ENCODE peak calls at places on chromosome X, in four cellular contexts. One of them, this sample, is unnamed.

GRCh38 chrX:74449322-74449936 is 28.1 kb downstream of the SLC16A2 start:
- DNase-seq in psoas muscle: no peak
- DNase-seq in brain microvascular endothelial cell: no peak
- DNase-seq in uterus: no peak
- DNase-seq in this sample: peak; percentile 76

GRCh38 chrX:53211391-53211978 is 13.5 kb downstream of the KDM5C start:
- DNase-seq in psoas muscle: no peak
- DNase-seq in brain microvascular endothelial cell: no peak
- DNase-seq in uterus: no peak
- DNase-seq in this sample: peak; percentile 74

GRCh38 chrX:104565791-104566687 is at the start of gene IL1RAPL2:
- DNase-seq in psoas muscle: peak; percentile 48
- DNase-seq in brain microvascular endothelial cell: no peak
- DNase-seq in uterus: no peak
- DNase-seq in this sample: peak; percentile 58

GRCh38 chrX:132023896-132024386 is 839 bp downstream of the STK26 start:
- DNase-seq in psoas muscle: peak; percentile 36
- DNase-seq in brain microvascular endothelial cell: no peak
- DNase-seq in uterus: peak; percentile 19
- DNase-seq in this sample: peak; percentile 37

GRCh38 chrX:37926700-37927099 is 79.3 kb upstream of the DYNLT3 start:
- DNase-seq in psoas muscle: no peak
- DNase-seq in brain microvascular endothelial cell: no peak
- DNase-seq in uterus: no peak
- DNase-seq in this sample: no peak

GRCh38 chrX:1564750-1565683 is 26.4 kb upstream of the AKAP17A start:
- DNase-seq in psoas muscle: no peak
- DNase-seq in brain microvascular endothelial cell: no peak
- DNase-seq in uterus: no peak
- DNase-seq in this sample: no peak

GRCh38 chrX:41335590-41336331 is 1.8 kb downstream of the DDX3X start:
- DNase-seq in psoas muscle: no peak
- DNase-seq in brain microvascular endothelial cell: peak; percentile 12
- DNase-seq in uterus: no peak
- DNase-seq in this sample: peak; percentile 29

GRCh38 chrX:68292471-68292870 is 140.8 kb downstream of the OPHN1 start:
- DNase-seq in psoas muscle: no peak
- DNase-seq in brain microvascular endothelial cell: no peak
- DNase-seq in uterus: no peak
- DNase-seq in this sample: peak; percentile 63

GRCh38 chrX:9867214-9867613 is 81.0 kb downstream of the SHROOM2 start:
- DNase-seq in psoas muscle: no peak
- DNase-seq in brain microvascular endothelial cell: no peak
- DNase-seq in uterus: no peak
- DNase-seq in this sample: no peak

GRCh38 chrX:632391-633042 is 1.9 kb downstream of the SHOX start:
- DNase-seq in psoas muscle: no peak
- DNase-seq in brain microvascular endothelial cell: no peak
- DNase-seq in uterus: no peak
- DNase-seq in this sample: no peak

GRCh38 chrX:10039821-10040793 is 72.9 kb downstream of the CLDN34 start:
- DNase-seq in psoas muscle: no peak
- DNase-seq in brain microvascular endothelial cell: no peak
- DNase-seq in uterus: no peak
- DNase-seq in this sample: peak; percentile 33

GRCh38 chrX:50805316-50805715 is 8.7 kb downstream of the SHROOM4 start:
- DNase-seq in psoas muscle: no peak
- DNase-seq in brain microvascular endothelial cell: no peak
- DNase-seq in uterus: no peak
- DNase-seq in this sample: no peak

DNA sequence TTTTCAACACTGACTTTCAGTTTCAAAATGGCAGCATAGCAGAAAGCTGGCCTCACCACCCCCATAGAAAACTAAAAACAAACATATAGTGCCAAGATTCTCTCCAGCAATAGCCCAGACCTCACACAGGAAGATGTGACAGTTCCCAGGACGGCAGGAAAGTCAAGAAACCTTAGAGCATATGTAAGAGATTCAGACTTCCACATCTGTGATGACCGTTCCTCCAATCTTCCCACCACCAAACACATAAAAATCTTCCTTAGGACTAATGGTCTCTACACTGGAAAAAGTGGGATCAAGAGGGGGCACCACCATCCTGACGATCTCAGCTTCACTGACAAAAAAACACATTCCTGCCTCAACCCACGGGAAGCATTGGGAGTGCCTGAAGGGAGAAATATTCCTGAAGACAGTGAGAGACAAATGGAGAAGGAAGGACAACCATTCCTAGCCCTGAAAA is 134.1 kb upstream of the CPXCR1 start:
- DNase-seq in psoas muscle: no peak
- DNase-seq in brain microvascular endothelial cell: no peak
- DNase-seq in uterus: no peak
- DNase-seq in this sample: no peak
- H3K27ac ChIP-seq in psoas muscle: no peak overlapping the region
- H3K27ac ChIP-seq in brain microvascular endothelial cell: peak overlapping the region; percentile 32
- H3K27ac ChIP-seq in uterus: no peak overlapping the region
- H3K27ac ChIP-seq in this sample: no peak overlapping the region

GRCh38 chrX:107715331-107716044 is 60.1 kb downstream of the TSC22D3 start:
- DNase-seq in psoas muscle: peak; percentile 47
- DNase-seq in brain microvascular endothelial cell: no peak
- DNase-seq in uterus: no peak
- DNase-seq in this sample: peak; percentile 69

GRCh38 chrX:107714196-107714811 is 61.3 kb downstream of the TSC22D3 start:
- DNase-seq in psoas muscle: peak; percentile 75
- DNase-seq in brain microvascular endothelial cell: no peak
- DNase-seq in uterus: no peak
- DNase-seq in this sample: no peak

GRCh38 chrX:107716816-107717700 is 58.5 kb downstream of the TSC22D3 start:
- DNase-seq in psoas muscle: peak; percentile 95
- DNase-seq in brain microvascular endothelial cell: peak; percentile 90
- DNase-seq in uterus: peak; percentile 91
- DNase-seq in this sample: peak; percentile 77

GRCh38 chrX:107718156-107718621 is 57.4 kb downstream of the TSC22D3 start:
- DNase-seq in psoas muscle: peak; percentile 75
- DNase-seq in brain microvascular endothelial cell: peak; percentile 65
- DNase-seq in uterus: peak; percentile 94
- DNase-seq in this sample: peak; percentile 69

GRCh38 chrX:107716045-107716684 is 59.4 kb downstream of the TSC22D3 start:
- DNase-seq in psoas muscle: peak; percentile 67
- DNase-seq in brain microvascular endothelial cell: no peak
- DNase-seq in uterus: no peak
- DNase-seq in this sample: peak; percentile 19
- H3K27ac ChIP-seq in psoas muscle: peak overlapping the region; percentile 86
- H3K27ac ChIP-seq in brain microvascular endothelial cell: peak overlapping the region; percentile 98
- H3K27ac ChIP-seq in uterus: peak overlapping the region; percentile 95
- H3K27ac ChIP-seq in this sample: peak overlapping the region; percentile 85

GRCh38 chrX:54484666-54485065 is 11.4 kb downstream of the FGD1 start:
- DNase-seq in psoas muscle: no peak
- DNase-seq in brain microvascular endothelial cell: no peak
- DNase-seq in uterus: no peak
- DNase-seq in this sample: no peak

GRCh38 chrX:54483946-54484345 is 12.1 kb downstream of the FGD1 start:
- DNase-seq in psoas muscle: no peak
- DNase-seq in brain microvascular endothelial cell: no peak
- DNase-seq in uterus: no peak
- DNase-seq in this sample: no peak

GRCh38 chrX:54482839-54483593 is 13.0 kb downstream of the FGD1 start:
- DNase-seq in psoas muscle: no peak
- DNase-seq in brain microvascular endothelial cell: no peak
- DNase-seq in uterus: no peak
- DNase-seq in this sample: no peak

GRCh38 chrX:54479471-54480122 is 16.4 kb downstream of the FGD1 start:
- DNase-seq in psoas muscle: no peak
- DNase-seq in brain microvascular endothelial cell: no peak
- DNase-seq in uterus: no peak
- DNase-seq in this sample: no peak

DNA sequence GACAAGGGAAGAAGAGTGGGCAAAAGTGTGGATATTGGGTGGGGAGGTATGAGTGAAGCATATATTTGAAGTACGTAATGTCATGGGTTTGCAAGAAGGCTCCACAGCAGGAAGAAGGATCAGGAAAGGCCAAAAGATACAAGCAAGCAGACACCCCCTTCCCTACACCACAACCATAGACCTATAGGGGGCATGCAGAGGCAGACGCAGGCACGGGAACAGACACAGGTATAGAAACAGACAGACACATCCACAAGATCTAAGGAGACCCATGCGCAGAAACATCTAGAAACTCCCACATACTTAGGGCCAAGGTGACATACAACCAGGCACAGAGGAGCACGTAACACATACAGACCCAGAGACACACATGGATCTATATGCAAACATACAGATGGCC is 14.3 kb downstream of the FGD1 start:
- DNase-seq in psoas muscle: no peak
- DNase-seq in brain microvascular endothelial cell: no peak
- DNase-seq in uterus: no peak
- DNase-seq in this sample: no peak
- H3K27ac ChIP-seq in psoas muscle: no peak overlapping the region
- H3K27ac ChIP-seq in brain microvascular endothelial cell: no peak overlapping the region
- H3K27ac ChIP-seq in uterus: peak overlapping the region; percentile 69
- H3K27ac ChIP-seq in this sample: no peak overlapping the region

GRCh38 chrX:154097003-154097596 is 417 bp downstream of the MECP2 start:
- DNase-seq in psoas muscle: peak; percentile 83
- DNase-seq in brain microvascular endothelial cell: peak; percentile 24
- DNase-seq in uterus: peak; percentile 76
- DNase-seq in this sample: peak; percentile 40
- H3K27ac ChIP-seq in psoas muscle: peak overlapping the region; percentile 91
- H3K27ac ChIP-seq in brain microvascular endothelial cell: peak overlapping the region; percentile 87
- H3K27ac ChIP-seq in uterus: peak overlapping the region; percentile 100
- H3K27ac ChIP-seq in this sample: peak overlapping the region; percentile 9

GRCh38 chrX:18886344-18887161 is 97.4 kb downstream of the PHKA2 start:
- DNase-seq in psoas muscle: peak; percentile 90
- DNase-seq in brain microvascular endothelial cell: peak; percentile 33
- DNase-seq in uterus: peak; percentile 76
- DNase-seq in this sample: peak; percentile 45
- H3K27ac ChIP-seq in psoas muscle: peak overlapping the region; percentile 80
- H3K27ac ChIP-seq in brain microvascular endothelial cell: no peak overlapping the region
- H3K27ac ChIP-seq in uterus: peak overlapping the region; percentile 73
- H3K27ac ChIP-seq in this sample: no peak overlapping the region

DNA sequence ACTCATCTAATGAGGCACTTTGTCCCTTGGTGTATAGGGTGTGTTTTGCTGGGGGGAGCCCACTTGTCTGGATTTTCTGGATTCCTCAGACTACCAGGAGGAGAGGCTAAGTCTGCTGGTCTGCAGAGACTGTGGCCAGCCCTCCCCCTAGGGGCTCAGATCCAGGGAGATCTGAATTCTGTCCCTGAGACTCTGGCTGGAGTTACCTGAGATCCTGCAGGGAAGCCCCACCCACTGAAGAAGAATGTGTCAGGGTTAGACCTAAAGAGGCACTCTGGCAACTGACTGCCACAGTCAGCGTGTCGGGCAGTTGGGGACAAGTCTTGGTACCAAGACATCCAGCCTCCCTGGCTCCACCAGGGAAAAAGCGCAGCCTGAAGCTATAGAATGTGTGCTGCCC is 138.9 kb downstream of the DCAF12L2 start:
- DNase-seq in psoas muscle: no peak
- DNase-seq in brain microvascular endothelial cell: no peak
- DNase-seq in uterus: no peak
- DNase-seq in this sample: no peak
- H3K27ac ChIP-seq in psoas muscle: no peak overlapping the region
- H3K27ac ChIP-seq in brain microvascular endothelial cell: no peak overlapping the region
- H3K27ac ChIP-seq in uterus: no peak overlapping the region
- H3K27ac ChIP-seq in this sample: no peak overlapping the region

GRCh38 chrX:45774961-45775360 is 574.3 kb upstream of the DIPK2B start:
- DNase-seq in psoas muscle: no peak
- DNase-seq in brain microvascular endothelial cell: peak; percentile 41
- DNase-seq in uterus: peak; percentile 83
- DNase-seq in this sample: peak; percentile 93
- H3K27ac ChIP-seq in psoas muscle: no peak overlapping the region
- H3K27ac ChIP-seq in brain microvascular endothelial cell: peak overlapping the region; percentile 51
- H3K27ac ChIP-seq in uterus: peak overlapping the region; percentile 71
- H3K27ac ChIP-seq in this sample: peak overlapping the region; percentile 92

GRCh38 chrX:15501506-15501905 is 899 bp downstream of the BMX start:
- DNase-seq in psoas muscle: no peak
- DNase-seq in brain microvascular endothelial cell: no peak
- DNase-seq in uterus: no peak
- DNase-seq in this sample: no peak
- H3K27ac ChIP-seq in psoas muscle: no peak overlapping the region
- H3K27ac ChIP-seq in brain microvascular endothelial cell: no peak overlapping the region
- H3K27ac ChIP-seq in uterus: no peak overlapping the region
- H3K27ac ChIP-seq in this sample: no peak overlapping the region